ENCODE peak calls at places on chromosomes 5 and 9, in six cellular contexts. N is A549, X is heart right ventricle, F is body of pancreas, L is IMR-90, B is A673. Y is an unnamed sample. For H3K4me1, the result is how much of the 10 kb centered on the place peaks cover.

GRCh38 chr5:142640316-142641005 is 45.4 kb downstream of the FGF1 start:
- DNase-seq in L (no peak), N (no peak), X (no peak), F (no peak), B (peak), Y (no peak)

GRCh38 chr5:113612060-113612496 is 98.6 kb downstream of the YTHDC2 start:
- DNase-seq in X (no peak), B (peak), N (peak), F (no peak), L (peak), Y (no peak)

GRCh38 chr9:4371108-4371507 is 71.2 kb upstream of the GLIS3 start:
- DNase-seq in L (peak), X (no peak), F (no peak), N (no peak), B (no peak), Y (no peak)

GRCh38 chr5:124353016-124353415 is 393.4 kb downstream of the ZNF608 start:
- DNase-seq in N (no peak), F (no peak), B (no peak), L (no peak), X (no peak), Y (no peak)

GRCh38 chr5:141349917-141350619 is at the start of gene PCDHGB1:
- DNase-seq in L (peak), F (peak), X (peak), B (peak), N (peak), Y (no peak)

GRCh38 chr5:94618029-94618492 is 343 bp downstream of the KIAA0825 start:
- DNase-seq in N (peak), L (peak), B (peak), F (peak), X (peak), Y (peak)

GRCh38 chr5:3305432-3305831 is 290.2 kb upstream of the IRX1 start:
- DNase-seq in X (no peak), L (no peak), N (no peak), B (no peak), F (no peak), Y (no peak)

GRCh38 chr5:43008369-43009158 is 31.6 kb downstream of the ANXA2R start:
- DNase-seq in B (peak), F (peak), L (peak), X (peak), N (peak), Y (peak)

GRCh38 chr5:142306077-142306502 is 18.7 kb downstream of the SPRY4 start:
- DNase-seq in L (no peak), X (no peak), F (no peak), B (no peak), N (no peak), Y (no peak)

GRCh38 chr5:148760945-148761638 is 65.3 kb upstream of the ADRB2 start:
- DNase-seq in X (no peak), B (no peak), L (no peak), N (no peak), F (no peak), Y (no peak)

GRCh38 chr5:177470759-177471536 is 2.5 kb downstream of the DBN1 start:
- DNase-seq in N (no peak), L (no peak), X (no peak), B (no peak), F (no peak), Y (no peak)

GRCh38 chr9:111961011-111961410 is 64.4 kb downstream of the UGCG start:
- DNase-seq in X (no peak), L (peak), N (no peak), F (no peak), B (no peak), Y (no peak)

GRCh38 chr9:133583111-133583510 is 26.1 kb downstream of the FAM163B start:
- DNase-seq in F (no peak), X (no peak), N (no peak), B (no peak), L (no peak), Y (no peak)

GRCh38 chr5:137203011-137203632 is 296.0 kb downstream of the SPOCK1 start:
- DNase-seq in F (no peak), X (no peak), B (no peak), N (no peak), L (no peak), Y (no peak)

GRCh38 chr9:134290603-134291451 is 35.4 kb upstream of the RXRA start:
- DNase-seq in N (no peak), L (no peak), X (no peak), F (no peak), B (no peak), Y (no peak)

GRCh38 chr5:170313344-170313743 is 15.8 kb upstream of the LCP2 start:
- DNase-seq in F (no peak), L (no peak), N (no peak), B (no peak), X (no peak), Y (no peak)

GRCh38 chr5:137091473-137091872 is 407.7 kb downstream of the SPOCK1 start:
- DNase-seq in F (no peak), X (peak), B (peak), N (no peak), L (no peak), Y (no peak)

GRCh38 chr5:54867310-54867944 is 118.0 kb downstream of the ESM1 start:
- DNase-seq in N (peak), B (peak), F (no peak), L (peak), X (no peak), Y (no peak)

GRCh38 chr5:23139338-23140171 is 286.4 kb upstream of the CDH12 start:
- DNase-seq in F (no peak), X (no peak), L (peak), N (no peak), B (peak), Y (no peak)

GRCh38 chr5:4700082-4700481 is 440.0 kb upstream of the ADAMTS16 start:
- DNase-seq in L (no peak), X (peak), B (peak), N (no peak), F (peak), Y (peak)

GRCh38 chr5:158484246-158484645 is 615.5 kb downstream of the EBF1 start:
- DNase-seq in L (no peak), X (no peak), F (no peak), N (no peak), B (no peak), Y (no peak)

GRCh38 chr5:128498844-128499455 is 39.1 kb downstream of the FBN2 start:
- DNase-seq in X (peak), N (peak), L (peak), F (no peak), B (peak), Y (no peak)

DNA sequence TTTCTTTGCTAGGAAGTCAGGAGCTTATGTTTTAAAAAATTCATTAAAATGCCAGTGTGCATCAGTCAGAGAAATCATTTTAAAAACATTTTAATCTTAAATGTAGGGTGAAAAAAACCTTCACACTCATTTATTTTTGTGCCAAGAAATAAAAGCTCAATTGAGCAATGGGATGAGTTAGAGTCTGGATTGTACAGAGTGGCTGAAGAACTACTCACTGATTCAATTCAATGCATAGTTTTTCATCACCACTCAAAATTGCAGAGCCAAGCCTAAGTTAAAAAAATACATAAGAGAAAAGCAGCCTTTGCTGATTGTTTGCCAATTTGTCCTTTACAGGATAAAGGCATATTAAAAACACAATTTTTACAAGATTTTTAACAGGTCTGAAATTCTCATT is 168.2 kb upstream of the DMRTA1 start:
- DNase-seq in L (no peak), F (no peak), B (no peak), X (no peak), N (no peak), Y (no peak)
- H3K4me1 ChIP-seq in L (under half), F (under half), B (under half), X (under half), N (under half), Y (under half)

GRCh38 chr9:1726993-1727759 is 288.0 kb upstream of the SMARCA2 start:
- DNase-seq in N (no peak), X (no peak), F (no peak), B (peak), L (no peak), Y (no peak)

GRCh38 chr9:1738511-1739100 is 276.5 kb upstream of the SMARCA2 start:
- DNase-seq in F (no peak), B (no peak), N (no peak), L (no peak), X (no peak), Y (no peak)

GRCh38 chr9:1729631-1730030 is 285.5 kb upstream of the SMARCA2 start:
- DNase-seq in N (no peak), X (no peak), B (no peak), F (no peak), L (no peak), Y (no peak)

GRCh38 chr9:1732670-1733069 is 282.5 kb upstream of the SMARCA2 start:
- DNase-seq in B (peak), L (no peak), X (no peak), N (no peak), F (no peak), Y (no peak)
- TF ChIP-seq CTCF in B (peak), L (no peak), X (no peak), N (peak), F (peak), Y (no peak)

DNA sequence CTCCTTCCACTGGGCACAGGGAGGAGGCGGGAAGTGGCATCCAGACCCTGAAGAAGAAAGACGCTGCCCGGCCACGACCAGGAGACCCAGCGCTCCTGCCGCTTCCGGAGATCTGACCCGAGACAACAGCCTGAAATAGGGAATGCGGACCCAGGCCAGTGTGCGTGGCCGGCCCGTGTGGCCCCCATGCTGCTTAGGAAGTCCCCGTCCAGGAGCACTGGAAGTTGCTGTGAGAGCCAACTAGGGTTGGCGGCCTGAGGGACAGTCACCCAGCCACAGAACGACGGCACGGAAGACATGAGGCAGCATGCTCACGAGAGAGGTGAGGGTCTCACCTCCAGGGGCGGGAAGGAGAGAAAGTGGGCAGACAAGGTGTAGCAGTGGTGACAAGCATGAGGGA is 17.0 kb downstream of the SH3GLB2 start:
- DNase-seq in X (no peak), N (no peak), L (no peak), F (no peak), B (no peak), Y (no peak)
- H3K4me3 ChIP-seq in X (no peak), N (no peak), L (no peak), F (no peak), B (no peak), Y (no peak)

GRCh38 chr5:172107606-172108005 is 80.4 kb downstream of the STK10 start:
- DNase-seq in B (no peak), X (no peak), N (peak), F (no peak), L (peak), Y (no peak)
- H3K4me1 ChIP-seq in B (under half), X (half or more), N (under half), F (under half), L (under half), Y (half or more)

GRCh38 chr5:15683332-15683731 is 183.4 kb downstream of the FBXL7 start:
- DNase-seq in L (peak), X (peak), B (no peak), N (no peak), F (no peak), Y (no peak)
- TF ChIP-seq CTCF in L (peak), X (peak), B (no peak), N (no peak), F (no peak), Y (peak)

GRCh38 chr9:115115117-115115880 is 2.7 kb downstream of the TNC start:
- DNase-seq in L (peak), B (peak), N (no peak), X (no peak), F (no peak), Y (no peak)
- H3K4me3 ChIP-seq in L (peak), B (peak), N (no peak), X (no peak), F (no peak), Y (no peak)

GRCh38 chr9:120841930-120842684 is 615 bp downstream of the PSMD5 start:
- DNase-seq in N (peak), X (no peak), B (no peak), L (peak), F (no peak), Y (no peak)
- H3K4me1 ChIP-seq in N (under half), X (half or more), B (under half), L (under half), F (under half), Y (under half)

DNA sequence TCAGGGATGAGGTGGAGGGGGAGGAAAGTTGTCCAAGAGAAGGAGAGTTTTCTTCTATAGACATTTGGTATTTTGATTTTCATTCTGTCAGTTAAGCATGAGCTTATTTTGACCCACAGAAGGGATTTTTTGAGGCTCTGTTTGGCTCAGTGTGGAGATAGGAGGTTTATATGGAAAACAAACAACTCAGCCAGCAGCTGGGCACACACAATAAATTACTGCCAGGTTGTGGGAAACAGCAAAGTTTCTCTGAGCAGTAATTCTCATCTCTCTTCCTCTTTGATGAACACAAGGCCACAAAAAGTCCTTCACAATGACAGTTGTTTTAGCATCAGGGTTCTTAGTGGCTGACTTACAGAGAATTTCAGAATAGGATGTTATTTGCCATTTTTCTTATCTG is 486.1 kb downstream of the KDM4C start:
- DNase-seq in X (no peak), N (no peak), L (no peak), F (no peak), B (no peak), Y (no peak)
- TF ChIP-seq CTCF in X (no peak), N (no peak), L (no peak), F (no peak), B (no peak), Y (no peak)

DNA sequence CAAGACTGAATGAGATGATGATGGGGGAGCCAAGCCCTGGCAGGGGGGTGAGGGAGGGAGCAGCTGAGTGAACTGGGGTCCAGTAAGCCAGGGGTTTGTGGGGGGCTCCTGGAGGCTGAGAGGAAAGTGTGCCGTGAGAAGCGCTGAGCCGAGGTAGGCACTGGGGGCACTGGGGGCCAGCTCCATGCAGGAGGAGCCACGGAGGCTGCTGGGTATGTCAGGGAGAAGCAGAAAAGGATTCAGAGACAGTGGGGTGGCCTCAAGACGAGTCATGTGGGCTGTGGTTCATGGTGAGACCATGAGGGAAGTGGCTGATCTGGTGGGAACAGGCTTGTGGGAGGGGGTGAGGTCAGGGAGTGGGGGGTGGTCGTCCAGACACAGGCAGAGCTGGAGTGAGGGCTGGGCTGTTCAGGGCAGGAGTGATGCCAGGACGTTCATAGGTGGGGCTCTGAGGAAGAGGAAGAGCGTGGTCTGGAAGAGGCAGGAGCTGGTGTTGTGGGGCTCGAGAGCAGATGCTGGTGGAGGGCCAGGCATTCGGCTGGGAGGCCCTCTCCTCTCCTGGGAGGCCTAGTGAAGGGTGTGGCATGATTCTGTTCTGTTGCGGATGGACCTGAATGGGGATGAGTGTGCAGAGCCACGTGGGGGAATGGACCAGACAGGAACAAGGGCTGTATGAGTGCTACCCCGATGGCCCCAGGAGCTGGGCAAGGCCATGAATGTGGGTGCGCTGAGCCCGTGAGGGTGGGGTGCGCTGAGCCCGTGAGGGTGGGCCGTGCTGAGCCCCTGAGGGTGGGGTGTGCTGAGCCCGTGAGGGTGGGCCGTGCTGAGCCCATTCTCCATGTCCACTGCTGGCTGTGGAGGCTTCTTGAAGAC is 92.7 kb upstream of the CACNA1B start:
- DNase-seq in X (no peak), L (no peak), N (no peak), F (no peak), B (no peak), Y (no peak)
- H3K4me3 ChIP-seq in X (no peak), L (no peak), N (no peak), F (no peak), B (no peak), Y (no peak)

GRCh38 chr9:70675868-70676370 is 261.5 kb upstream of the KLF9 start:
- DNase-seq in N (no peak), X (no peak), F (no peak), B (no peak), L (no peak), Y (no peak)

GRCh38 chr9:70682337-70682736 is 267.9 kb upstream of the KLF9 start:
- DNase-seq in N (no peak), X (no peak), L (no peak), F (no peak), B (no peak), Y (no peak)

GRCh38 chr9:70677336-70677735 is 262.9 kb upstream of the KLF9 start:
- DNase-seq in B (no peak), L (peak), N (no peak), F (no peak), X (no peak), Y (no peak)

GRCh38 chr9:70679845-70680244 is 265.4 kb upstream of the KLF9 start:
- DNase-seq in B (no peak), L (peak), X (no peak), N (no peak), F (no peak), Y (no peak)

GRCh38 chr9:70678153-70678552 is 263.7 kb upstream of the KLF9 start:
- DNase-seq in X (no peak), L (no peak), N (no peak), B (no peak), F (no peak), Y (no peak)
- H3K4me1 ChIP-seq in X (under half), L (under half), N (under half), B (under half), F (under half), Y (under half)